ENCODE peak calls at places on chromosomes 4 and X, in five cellular contexts. P, W, T, D and B are unnamed samples.

GRCh38 chr4:120694973-120695372 is 227.6 kb downstream of the PRDM5 start:
- DNase-seq in T (no peak), W (peak; percentile 70), P (no peak), D (peak; percentile 75), B (no peak)

GRCh38 chr4:148986951-148987350 is 544.7 kb upstream of the NR3C2 start:
- DNase-seq in W (no peak), T (no peak), D (peak; percentile 31), P (no peak), B (no peak)

GRCh38 chr4:37628977-37629609 is 57.1 kb downstream of the RELL1 start:
- DNase-seq in T (peak; percentile 81), W (peak; percentile 81), P (peak; percentile 41), D (peak; percentile 60), B (no peak)

GRCh38 chr4:110614981-110615365 is 7.9 kb downstream of the PITX2 start:
- DNase-seq in D (no peak), P (no peak), W (no peak), T (no peak), B (no peak)

GRCh38 chr4:31674313-31674947 is 954.3 kb downstream of the PCDH7 start:
- DNase-seq in T (no peak), W (no peak), P (no peak), D (no peak), B (no peak)

GRCh38 chrX:99914676-99915075 is 495.4 kb downstream of the PCDH19 start:
- DNase-seq in D (no peak), T (no peak), W (no peak), P (no peak), B (no peak)

GRCh38 chrX:12721042-12721441 is 70.2 kb upstream of the PRPS2 start:
- DNase-seq in D (peak; percentile 8), W (no peak), P (no peak), T (no peak), B (no peak)

GRCh38 chrX:41192880-41193279 is 107.6 kb downstream of the USP9X start:
- DNase-seq in T (no peak), D (peak; percentile 60), W (peak; percentile 3), P (no peak), B (no peak)

GRCh38 chrX:13659057-13659456 is 6.1 kb downstream of the TCEANC start:
- DNase-seq in D (peak; percentile 86), T (peak; percentile 8), W (peak; percentile 33), P (no peak), B (no peak)

GRCh38 chr4:70927502-70928139 is 25.5 kb downstream of the MOB1B start:
- DNase-seq in W (no peak), D (no peak), T (no peak), P (no peak), B (no peak)

GRCh38 chrX:119190736-119191282 is 45.3 kb upstream of the PGRMC1 start:
- DNase-seq in D (no peak), W (no peak), T (no peak), P (peak; percentile 23), B (no peak)

GRCh38 chrX:13428055-13428786 is 108.4 kb upstream of the ATXN3L start:
- DNase-seq in P (no peak), T (no peak), D (peak; percentile 92), W (peak; percentile 83), B (peak; percentile 38)

GRCh38 chrX:105267167-105267566 is 46.7 kb upstream of the TEX13A start:
- DNase-seq in D (no peak), T (no peak), P (no peak), W (no peak), B (no peak)

GRCh38 chrX:133482345-133483041 is 67.2 kb upstream of the GPC4 start:
- DNase-seq in T (peak; percentile 19), D (peak; percentile 72), P (peak; percentile 36), W (peak; percentile 58), B (no peak)

GRCh38 chrX:136201601-136202000 is 49.6 kb downstream of the MAP7D3 start:
- DNase-seq in W (no peak), T (no peak), D (no peak), P (no peak), B (no peak)

GRCh38 chrX:136198678-136199243 is 51.4 kb downstream of the FHL1 start:
- DNase-seq in P (no peak), T (no peak), D (no peak), W (no peak), B (no peak)

GRCh38 chrX:136202889-136203288 is 48.3 kb downstream of the MAP7D3 start:
- DNase-seq in P (no peak), W (peak; percentile 70), T (peak; percentile 48), D (no peak), B (no peak)

GRCh38 chrX:136199365-136199764 is 51.8 kb downstream of the MAP7D3 start:
- DNase-seq in W (peak; percentile 65), T (no peak), P (no peak), D (peak; percentile 24), B (no peak)

DNA sequence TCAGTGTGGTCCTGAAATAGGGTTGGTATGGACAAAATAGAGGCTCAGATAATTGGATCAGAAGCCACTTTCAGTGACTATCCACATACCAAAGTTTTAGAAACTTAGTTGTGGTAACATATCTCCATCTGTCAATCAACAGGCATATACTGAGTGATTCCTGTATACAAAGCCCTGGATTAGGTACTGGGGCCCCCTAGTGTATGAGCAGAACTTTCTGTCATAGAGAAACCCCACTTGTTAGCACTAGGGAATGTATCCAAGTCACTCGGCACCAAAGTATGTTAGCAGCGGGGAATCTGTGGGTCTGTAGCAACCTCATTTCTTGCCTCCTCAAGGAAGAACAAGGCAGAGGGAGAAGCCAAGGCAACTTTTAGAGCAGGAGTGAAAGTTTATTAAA is 50.7 kb downstream of the MAP7D3 start:
- DNase-seq in P (no peak), D (peak; percentile 11), W (peak; percentile 47), T (no peak), B (no peak)
- TF ChIP-seq CTCF in P (peak; percentile 29), D (no peak), W (peak; percentile 43), T (peak; percentile 41), B (no peak)

GRCh38 chr4:93199492-93199891 is 629.1 kb upstream of the ATOH1 start:
- DNase-seq in T (no peak), P (no peak), W (peak; percentile 31), D (peak; percentile 28), B (no peak)
- TF ChIP-seq CTCF in T (peak; percentile 49), P (peak; percentile 19), W (peak; percentile 34), D (peak; percentile 46), B (peak; percentile 45)

GRCh38 chr4:171813195-171813955 is at the start of gene GALNTL6:
- DNase-seq in T (no peak), D (peak; percentile 6), P (no peak), W (peak; percentile 17), B (peak; percentile 54)
- TF ChIP-seq CTCF in T (no peak), D (no peak), P (no peak), W (no peak), B (no peak)

DNA sequence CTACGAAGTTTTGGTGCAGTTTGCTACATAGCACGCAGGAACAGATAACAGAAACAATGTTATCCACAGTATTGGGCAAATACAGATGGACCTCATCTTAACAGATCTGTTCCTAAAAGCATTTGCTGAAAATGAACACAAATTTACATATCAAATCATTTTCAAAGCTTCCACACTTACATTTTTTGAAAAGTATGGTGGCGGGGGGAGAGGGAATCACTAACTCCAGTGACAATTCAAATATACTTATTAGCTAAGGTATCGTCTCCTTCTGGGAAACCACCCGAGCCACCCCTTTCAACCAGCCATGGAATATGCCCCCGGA is 175.0 kb downstream of the NSUN7 start:
- DNase-seq in T (no peak), D (no peak), W (no peak), P (no peak), B (no peak)
- TF ChIP-seq CTCF in T (no peak), D (no peak), W (no peak), P (no peak), B (peak; percentile 50)

GRCh38 chr4:74287791-74288190 is 20.5 kb upstream of the EPGN start:
- DNase-seq in T (no peak), D (no peak), P (no peak), W (no peak), B (no peak)
- TF ChIP-seq CTCF in T (no peak), D (no peak), P (no peak), W (no peak), B (no peak)